ENCODE peak calls at places on chromosomes 3 and 15, in eight cellular contexts. K is spleen, Q is Panc1, D is body of pancreas, F is mammary epithelial cell, E is upper lobe of right lung, T is neural progenitor cell, Y is heart right ventricle. B is an unnamed sample.

GRCh38 chr3:160598865-160599264 is 33.5 kb upstream of the KPNA4 start:
- DNase-seq in K (no peak), Q (no peak), D (no peak), F (no peak), E (no peak), T (no peak), Y (no peak), B (no peak)

GRCh38 chr3:134895181-134895580 is 100.1 kb downstream of the EPHB1 start:
- DNase-seq in K (no peak), Q (no peak), D (no peak), F (no peak), E (no peak), T (no peak), Y (no peak), B (no peak)

GRCh38 chr15:78072080-78072892 is 5.2 kb downstream of the TBC1D2B start:
- DNase-seq in K (no peak), Q (no peak), D (no peak), F (no peak), E (no peak), T (no peak), Y (no peak), B (no peak)

GRCh38 chr15:35533130-35534110 is 12.5 kb downstream of the DPH6 start:
- DNase-seq in K (no peak), Q (no peak), D (no peak), F (peak; percentile 71), E (no peak), T (no peak), Y (no peak), B (no peak)

GRCh38 chr3:40580494-40581091 is 55.8 kb downstream of the ZNF621 start:
- DNase-seq in K (peak; percentile 78), Q (peak; percentile 54), D (peak; percentile 63), F (peak; percentile 47), E (no peak), T (peak; percentile 89), Y (peak; percentile 51), B (peak; percentile 69)

GRCh38 chr3:79405183-79405582 is 362.6 kb downstream of the ROBO1 start:
- DNase-seq in K (no peak), Q (no peak), D (no peak), F (no peak), E (no peak), T (no peak), Y (no peak), B (no peak)

GRCh38 chr3:117610156-117610555 is 900.6 kb downstream of the TUSC7 start:
- DNase-seq in K (no peak), Q (no peak), D (no peak), F (no peak), E (no peak), T (no peak), Y (no peak), B (no peak)

GRCh38 chr3:45123030-45123429 is 23.1 kb downstream of the CDCP1 start:
- DNase-seq in K (no peak), Q (peak; percentile 86), D (no peak), F (peak; percentile 94), E (no peak), T (no peak), Y (no peak), B (no peak)

GRCh38 chr15:27589260-27589659 is 509.9 kb downstream of the OCA2 start:
- DNase-seq in K (no peak), Q (no peak), D (peak; percentile 44), F (no peak), E (no peak), T (no peak), Y (no peak), B (no peak)

GRCh38 chr3:143811602-143812001 is 36.7 kb downstream of the SLC9A9 start:
- DNase-seq in K (no peak), Q (no peak), D (no peak), F (no peak), E (no peak), T (no peak), Y (peak; percentile 25), B (peak; percentile 82)

GRCh38 chr3:138408751-138409161 is 25.7 kb upstream of the ESYT3 start:
- DNase-seq in K (no peak), Q (no peak), D (no peak), F (no peak), E (no peak), T (no peak), Y (no peak), B (no peak)

GRCh38 chr3:158105710-158106438 is at the start of gene SHOX2:
- DNase-seq in K (peak; percentile 82), Q (no peak), D (peak; percentile 22), F (peak; percentile 56), E (peak; percentile 68), T (peak; percentile 78), Y (peak; percentile 56), B (no peak)

GRCh38 chr15:71359246-71359645 is 244.0 kb downstream of the THSD4 start:
- DNase-seq in K (no peak), Q (no peak), D (no peak), F (no peak), E (no peak), T (no peak), Y (no peak), B (no peak)

GRCh38 chr15:59696332-59696731 is 7.2 kb upstream of the BNIP2 start:
- DNase-seq in K (no peak), Q (no peak), D (no peak), F (no peak), E (no peak), T (peak; percentile 31), Y (no peak), B (no peak)

GRCh38 chr3:139520028-139520737 is 19.4 kb downstream of the RBP1 start:
- DNase-seq in K (no peak), Q (no peak), D (peak; percentile 60), F (peak; percentile 41), E (no peak), T (no peak), Y (no peak), B (peak; percentile 58)

GRCh38 chr15:90588427-90588826 is 58.7 kb downstream of the CRTC3 start:
- DNase-seq in K (no peak), Q (no peak), D (no peak), F (peak; percentile 7), E (no peak), T (no peak), Y (no peak), B (no peak)

GRCh38 chr3:5188419-5189405 is 1.2 kb downstream of the EDEM1 start:
- DNase-seq in K (peak; percentile 81), Q (no peak), D (peak; percentile 44), F (peak; percentile 48), E (peak; percentile 79), T (peak; percentile 36), Y (no peak), B (no peak)

GRCh38 chr15:88995449-88995848 is 82.3 kb upstream of the MFGE8 start:
- DNase-seq in K (no peak), Q (no peak), D (no peak), F (no peak), E (no peak), T (peak; percentile 42), Y (no peak), B (no peak)

GRCh38 chr3:112454098-112454884 is 45.0 kb downstream of the BTLA start:
- DNase-seq in K (no peak), Q (no peak), D (no peak), F (no peak), E (no peak), T (no peak), Y (no peak), B (no peak)

GRCh38 chr3:125150525-125151436 is 61.8 kb downstream of the SLC12A8 start:
- DNase-seq in K (no peak), Q (peak; percentile 77), D (peak; percentile 47), F (no peak), E (no peak), T (peak; percentile 38), Y (no peak), B (no peak)

GRCh38 chr15:42622328-42622925 is 47.0 kb downstream of the STARD9 start:
- DNase-seq in K (no peak), Q (no peak), D (no peak), F (no peak), E (no peak), T (no peak), Y (no peak), B (no peak)
- H3K27ac ChIP-seq in K (no peak overlapping the region), Q (no peak overlapping the region), D (no peak overlapping the region), F (no peak overlapping the region), E (no peak overlapping the region), T (no peak overlapping the region), Y (no peak overlapping the region), B (no peak overlapping the region)

DNA sequence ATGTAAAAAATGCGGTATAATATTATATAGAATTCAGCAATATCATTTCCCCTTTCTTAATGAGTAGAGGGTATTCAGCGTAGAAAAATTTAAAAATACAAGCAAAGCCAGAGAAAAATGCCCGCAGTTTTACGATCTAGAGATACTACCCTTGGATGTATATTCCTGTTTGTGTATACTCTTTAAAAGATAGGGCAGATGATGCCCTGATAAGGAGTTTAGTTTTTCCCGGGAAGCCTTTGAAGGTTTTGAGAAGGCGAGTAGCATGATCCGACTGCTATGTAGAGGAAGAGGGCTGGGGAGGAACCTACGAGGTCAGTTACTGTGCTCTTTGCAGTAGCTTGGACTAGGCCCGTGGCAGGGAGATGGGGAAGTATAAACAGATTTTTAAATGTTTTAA is 1.2 kb downstream of the YEATS2 start:
- DNase-seq in K (no peak), Q (no peak), D (no peak), F (no peak), E (no peak), T (peak; percentile 36), Y (no peak), B (no peak)
- H3K27ac ChIP-seq in K (peak overlapping the region; percentile 86), Q (peak overlapping the region; percentile 81), D (peak overlapping the region; percentile 13), F (peak overlapping the region; percentile 84), E (peak overlapping the region; percentile 89), T (no peak overlapping the region), Y (peak overlapping the region; percentile 93), B (peak overlapping the region; percentile 86)

GRCh38 chr3:123370819-123371218 is 78.1 kb downstream of the ADCY5 start:
- DNase-seq in K (peak; percentile 16), Q (no peak), D (no peak), F (no peak), E (peak; percentile 13), T (no peak), Y (no peak), B (no peak)
- H3K27ac ChIP-seq in K (no peak overlapping the region), Q (no peak overlapping the region), D (no peak overlapping the region), F (no peak overlapping the region), E (no peak overlapping the region), T (no peak overlapping the region), Y (peak overlapping the region; percentile 92), B (peak overlapping the region; percentile 92)

GRCh38 chr3:85030052-85030451 is 71.3 kb downstream of the CADM2 start:
- DNase-seq in K (no peak), Q (no peak), D (no peak), F (no peak), E (no peak), T (no peak), Y (no peak), B (no peak)
- H3K27ac ChIP-seq in K (no peak overlapping the region), Q (no peak overlapping the region), D (no peak overlapping the region), F (no peak overlapping the region), E (no peak overlapping the region), T (no peak overlapping the region), Y (no peak overlapping the region), B (no peak overlapping the region)

GRCh38 chr15:45146405-45146804 is 16.6 kb downstream of the DUOX1 start:
- DNase-seq in K (no peak), Q (no peak), D (no peak), F (no peak), E (peak; percentile 38), T (no peak), Y (no peak), B (no peak)
- H3K27ac ChIP-seq in K (no peak overlapping the region), Q (no peak overlapping the region), D (no peak overlapping the region), F (no peak overlapping the region), E (no peak overlapping the region), T (no peak overlapping the region), Y (no peak overlapping the region), B (no peak overlapping the region)

GRCh38 chr3:29283297-29283681 is 2.4 kb downstream of the RBMS3 start:
- DNase-seq in K (no peak), Q (no peak), D (no peak), F (peak; percentile 31), E (no peak), T (no peak), Y (no peak), B (no peak)
- H3K27ac ChIP-seq in K (peak overlapping the region; percentile 20), Q (no peak overlapping the region), D (peak overlapping the region; percentile 16), F (peak overlapping the region; percentile 93), E (peak overlapping the region; percentile 84), T (no peak overlapping the region), Y (peak overlapping the region; percentile 96), B (peak overlapping the region; percentile 89)

B was measured in right atrium auricular region.